ENCODE peak calls at places on chromosomes 13 and 19, in eight cellular contexts. X is right lobe of liver, P is left lung, F is kidney, M is body of pancreas, N is heart left ventricle, O is colonic mucosa, G is mammary epithelial cell. T is an unnamed sample. For H3K4me1, the result is how much of the 10 kb centered on the place peaks cover.

GRCh38 chr19:10112895-10113591 is 1.6 kb downstream of the P2RY11 start:
- DNase-seq in X (no peak), F (peak), P (no peak), M (peak), N (no peak), G (no peak), O (peak), T (no peak)

GRCh38 chr13:50393641-50394040 is 378.4 kb downstream of the KCNRG start:
- DNase-seq in M (no peak), G (no peak), F (no peak), N (no peak), P (no peak), O (no peak), X (no peak), T (no peak)

GRCh38 chr13:28819748-28820098 is 416 bp upstream of the MTUS2 start:
- DNase-seq in O (peak), P (no peak), G (no peak), F (no peak), N (peak), X (peak), M (peak), T (no peak)

GRCh38 chr13:75255653-75256052 is 226.3 kb downstream of the TBC1D4 start:
- DNase-seq in M (no peak), G (no peak), P (no peak), N (no peak), F (no peak), O (no peak), X (no peak), T (no peak)

GRCh38 chr19:29806098-29806866 is 5.5 kb upstream of the CCNE1 start:
- DNase-seq in F (peak), P (peak), X (no peak), M (no peak), N (peak), G (no peak), O (peak), T (no peak)

GRCh38 chr13:59877933-59878332 is 285.8 kb downstream of the DIAPH3 start:
- DNase-seq in G (peak), M (no peak), F (no peak), X (no peak), O (no peak), P (no peak), N (no peak), T (no peak)

GRCh38 chr13:20609145-20609544 is 42.2 kb downstream of the IFT88 start:
- DNase-seq in N (no peak), G (peak), O (no peak), P (no peak), F (no peak), M (no peak), X (no peak), T (no peak)

GRCh38 chr13:60654405-60654804 is 257.4 kb downstream of the TDRD3 start:
- DNase-seq in G (no peak), X (peak), M (peak), O (no peak), N (peak), F (no peak), P (no peak), T (peak)

GRCh38 chr19:49637865-49638350 is 2.0 kb downstream of the RRAS start:
- DNase-seq in G (peak), X (peak), N (peak), O (peak), F (peak), M (peak), P (peak), T (no peak)

GRCh38 chr19:38792250-38793111 is 3.5 kb downstream of the LGALS7B start:
- DNase-seq in F (peak), P (no peak), M (no peak), G (no peak), O (peak), X (no peak), N (peak), T (no peak)

GRCh38 chr19:56105090-56105701 is 15.9 kb downstream of the ZNF787 start:
- DNase-seq in G (peak), N (peak), O (peak), M (peak), X (peak), F (no peak), P (peak), T (no peak)

GRCh38 chr13:78102121-78102677 is 183.6 kb upstream of the EDNRB start:
- DNase-seq in M (peak), X (no peak), N (peak), F (no peak), P (no peak), G (peak), O (peak), T (no peak)

GRCh38 chr19:290539-291521 is at the start of gene PLPP2:
- DNase-seq in X (peak), G (peak), P (no peak), M (peak), N (no peak), O (peak), F (no peak), T (no peak)

DNA sequence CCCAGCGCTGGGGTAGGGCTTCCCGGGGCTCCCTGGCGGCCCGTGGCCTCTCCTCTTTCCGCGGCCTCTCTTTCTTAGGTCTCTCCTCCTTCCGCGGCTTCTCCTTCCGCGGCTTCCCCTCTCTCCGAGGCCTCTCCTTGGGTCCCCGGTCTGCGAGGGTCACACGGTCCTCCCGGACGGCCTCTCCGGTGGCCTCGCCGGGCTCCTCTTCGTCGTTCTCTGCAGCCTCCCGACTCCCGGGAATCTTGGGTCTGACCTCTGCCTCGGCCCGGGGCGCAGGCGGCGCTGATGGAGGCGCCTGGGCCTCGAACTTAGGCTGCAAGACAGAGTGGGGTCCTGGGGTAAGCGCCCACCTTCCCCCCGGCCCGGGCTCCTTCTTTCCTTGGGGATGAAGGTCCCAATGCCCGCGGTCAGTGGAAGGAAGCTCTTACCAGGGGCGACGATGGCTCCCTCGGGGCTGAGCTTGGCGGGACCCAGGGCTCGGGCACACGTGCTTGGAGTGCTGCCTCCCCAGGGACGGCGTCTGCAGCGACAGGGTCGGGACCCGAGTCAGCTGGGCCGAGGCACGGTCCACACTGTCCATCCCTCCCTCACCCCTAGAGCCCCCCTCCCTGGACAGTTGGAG is 3.5 kb downstream of the AMH start:
- DNase-seq in G (no peak), F (peak), O (no peak), X (no peak), P (no peak), N (no peak), M (no peak), T (no peak)
- H3K4me3 ChIP-seq in G (no peak), F (no peak), O (no peak), X (no peak), P (no peak), N (peak), M (no peak), T (no peak)

GRCh38 chr19:39946532-39946931 is 12.1 kb upstream of the FCGBP start:
- DNase-seq in G (peak), O (no peak), N (no peak), P (no peak), X (no peak), F (no peak), M (no peak), T (no peak)

GRCh38 chr19:39951065-39951650 is 16.7 kb upstream of the FCGBP start:
- DNase-seq in F (no peak), X (no peak), G (no peak), P (no peak), M (no peak), N (no peak), O (no peak), T (no peak)

GRCh38 chr19:39953915-39954314 is 17.1 kb upstream of the PSMC4 start:
- DNase-seq in F (no peak), M (no peak), G (no peak), O (peak), X (no peak), P (no peak), N (no peak), T (no peak)

GRCh38 chr19:39951686-39952085 is 17.3 kb upstream of the FCGBP start:
- DNase-seq in M (no peak), G (peak), X (no peak), P (no peak), N (no peak), F (no peak), O (no peak), T (no peak)

GRCh38 chr19:39949026-39949747 is 14.8 kb upstream of the FCGBP start:
- DNase-seq in M (no peak), X (no peak), P (no peak), G (no peak), N (no peak), O (no peak), F (no peak), T (no peak)
- H3K4me1 ChIP-seq in M (under half), X (under half), P (under half), G (under half), N (under half), O (under half), F (under half), T (under half)

DNA sequence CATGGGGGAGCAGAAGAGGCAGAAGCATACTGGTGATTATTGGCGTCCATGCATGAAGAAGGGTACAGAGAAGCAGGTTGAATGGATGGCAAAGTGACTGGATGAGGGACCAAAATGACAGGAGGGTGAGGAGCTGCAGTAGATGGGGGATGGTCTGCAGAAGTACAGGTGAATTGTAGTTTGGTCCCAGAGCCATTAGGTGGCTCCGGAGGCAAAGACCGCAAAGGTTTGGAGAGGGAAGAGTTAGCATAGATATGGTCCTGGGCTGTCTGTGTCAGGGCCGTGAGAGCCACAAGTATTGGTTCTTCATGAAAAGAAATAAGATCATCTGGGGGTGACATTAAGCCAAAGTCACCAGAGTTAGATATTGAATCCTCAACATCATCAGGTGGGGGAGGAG is 59.0 kb upstream of the ZNF726 start:
- DNase-seq in F (no peak), X (no peak), N (no peak), G (no peak), M (no peak), O (no peak), P (no peak), T (no peak)
- TF ChIP-seq CTCF in F (no peak), X (peak), N (no peak), G (no peak), M (no peak), O (no peak), P (no peak), T (no peak)

DNA sequence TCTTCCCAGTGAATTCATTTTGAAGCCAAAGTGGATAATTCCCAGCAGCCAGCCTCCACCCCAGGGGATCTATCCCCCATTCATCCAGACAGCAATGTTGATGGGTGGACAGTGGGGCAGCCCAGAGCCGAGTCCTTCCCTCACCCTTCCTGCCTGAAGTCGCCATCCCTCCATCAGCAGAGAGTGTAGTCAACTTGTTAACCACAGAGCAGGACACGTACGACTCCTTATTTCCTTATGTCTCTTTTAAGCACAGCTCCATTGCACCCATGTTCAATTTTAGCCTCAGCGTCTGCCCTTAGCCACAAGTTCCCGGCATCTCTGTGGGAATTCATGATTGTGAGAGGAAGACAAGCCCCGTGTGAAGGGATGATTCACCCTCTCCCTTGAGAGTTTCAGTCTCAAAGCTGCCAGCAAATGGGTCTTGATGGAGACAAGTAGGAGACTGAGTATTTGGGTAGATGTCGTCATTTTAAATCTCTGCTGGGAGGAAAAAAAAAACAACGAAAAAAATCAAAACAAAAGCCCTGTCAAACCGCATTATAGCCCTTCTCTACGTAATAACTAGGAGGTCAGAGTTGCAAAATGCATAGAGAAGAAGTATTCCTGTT is 58.3 kb upstream of the MEDAG start:
- DNase-seq in F (no peak), X (no peak), P (no peak), M (no peak), N (peak), G (peak), O (no peak), T (no peak)
- H3K4me3 ChIP-seq in F (no peak), X (no peak), P (no peak), M (no peak), N (no peak), G (no peak), O (no peak), T (no peak)

T was measured in Panc1.